ENCODE peak calls at places on chromosomes 2 and 18, in nine cellular contexts. C, B, I, N, U, O, L, F and Y are unnamed samples.

GRCh38 chr2:217617496-217618085 is 385.2 kb downstream of the TNS1 start:
- DNase-seq in C (no peak), B (no peak), I (no peak), N (peak), U (no peak), O (no peak), L (no peak), F (no peak), Y (no peak)

GRCh38 chr2:214730248-214730647 is 79.2 kb downstream of the BARD1 start:
- DNase-seq in C (no peak), B (no peak), I (no peak), N (no peak), U (no peak), O (no peak), L (no peak), F (no peak), Y (no peak)

GRCh38 chr2:151029406-151030157 is 232.1 kb downstream of the RBM43 start:
- DNase-seq in C (no peak), B (no peak), I (peak), N (no peak), U (no peak), O (no peak), L (no peak), F (peak), Y (no peak)

GRCh38 chr2:1628893-1629292 is 115.4 kb downstream of the PXDN start:
- DNase-seq in C (no peak), B (no peak), I (no peak), N (no peak), U (peak), O (no peak), L (no peak), F (no peak), Y (no peak)

GRCh38 chr2:42045956-42046748 is 1.7 kb upstream of the PKDCC start:
- DNase-seq in C (no peak), B (no peak), I (no peak), N (peak), U (no peak), O (no peak), L (no peak), F (no peak), Y (no peak)

GRCh38 chr2:123644053-123644452 is 381.0 kb upstream of the CNTNAP5 start:
- DNase-seq in C (no peak), B (no peak), I (no peak), N (no peak), U (no peak), O (no peak), L (no peak), F (no peak), Y (no peak)

GRCh38 chr2:123993728-123994323 is 31.3 kb upstream of the CNTNAP5 start:
- DNase-seq in C (no peak), B (peak), I (peak), N (peak), U (peak), O (no peak), L (no peak), F (peak), Y (no peak)

GRCh38 chr2:7517122-7517487 is 599.9 kb downstream of the RNF144A start:
- DNase-seq in C (no peak), B (no peak), I (no peak), N (no peak), U (no peak), O (no peak), L (no peak), F (no peak), Y (no peak)

GRCh38 chr18:37536646-37537045 is 29.0 kb downstream of the CELF4 start:
- DNase-seq in C (no peak), B (no peak), I (no peak), N (no peak), U (no peak), O (no peak), L (peak), F (no peak), Y (no peak)

GRCh38 chr2:149394864-149395263 is 64.5 kb downstream of the LYPD6 start:
- DNase-seq in C (no peak), B (no peak), I (peak), N (no peak), U (no peak), O (no peak), L (no peak), F (no peak), Y (no peak)

GRCh38 chr2:1593371-1594205 is 150.7 kb downstream of the PXDN start:
- DNase-seq in C (peak), B (no peak), I (peak), N (peak), U (no peak), O (no peak), L (no peak), F (peak), Y (no peak)

GRCh38 chr18:10386956-10387355 is 67.5 kb upstream of the APCDD1 start:
- DNase-seq in C (no peak), B (no peak), I (no peak), N (no peak), U (no peak), O (no peak), L (no peak), F (no peak), Y (no peak)

GRCh38 chr2:145652992-145653545 is 1133.2 kb upstream of the ZEB2 start:
- DNase-seq in C (no peak), B (no peak), I (peak), N (no peak), U (no peak), O (no peak), L (no peak), F (peak), Y (no peak)

GRCh38 chr2:208265807-208266640 is at the start of gene PIKFYVE:
- DNase-seq in C (peak), B (peak), I (peak), N (peak), U (peak), O (peak), L (peak), F (peak), Y (peak)

GRCh38 chr2:130347220-130347925 is 4.7 kb downstream of the IMP4 start:
- DNase-seq in C (no peak), B (peak), I (no peak), N (no peak), U (no peak), O (no peak), L (no peak), F (no peak), Y (no peak)

GRCh38 chr2:101793277-101793969 is 95.9 kb downstream of the MAP4K4 start:
- DNase-seq in C (no peak), B (no peak), I (no peak), N (peak), U (no peak), O (no peak), L (no peak), F (no peak), Y (no peak)

GRCh38 chr2:9174771-9175441 is 31.7 kb upstream of the ASAP2 start:
- DNase-seq in C (peak), B (peak), I (peak), N (no peak), U (no peak), O (no peak), L (no peak), F (peak), Y (no peak)

GRCh38 chr2:123953848-123954247 is 71.2 kb upstream of the CNTNAP5 start:
- DNase-seq in C (no peak), B (no peak), I (peak), N (no peak), U (no peak), O (no peak), L (no peak), F (peak), Y (no peak)

GRCh38 chr2:142989276-142990204 is 112.1 kb downstream of the KYNU start:
- DNase-seq in C (peak), B (peak), I (peak), N (peak), U (no peak), O (no peak), L (no peak), F (peak), Y (no peak)

GRCh38 chr2:65377556-65378307 is 54.7 kb downstream of the SPRED2 start:
- DNase-seq in C (peak), B (no peak), I (peak), N (no peak), U (peak), O (no peak), L (no peak), F (peak), Y (no peak)

GRCh38 chr2:96751800-96752199 is 8.9 kb upstream of the CNNM4 start:
- DNase-seq in C (no peak), B (no peak), I (no peak), N (no peak), U (no peak), O (no peak), L (no peak), F (no peak), Y (no peak)

GRCh38 chr2:105417789-105418475 is 19.1 kb upstream of the FHL2 start:
- DNase-seq in C (peak), B (no peak), I (peak), N (no peak), U (no peak), O (no peak), L (no peak), F (peak), Y (no peak)

GRCh38 chr2:161991991-161992390 is 82.0 kb downstream of the DPP4 start:
- DNase-seq in C (no peak), B (no peak), I (no peak), N (no peak), U (no peak), O (no peak), L (no peak), F (no peak), Y (no peak)

GRCh38 chr18:49061906-49062831 is 111.4 kb upstream of the SMAD7 start:
- DNase-seq in C (no peak), B (no peak), I (no peak), N (no peak), U (no peak), O (no peak), L (no peak), F (no peak), Y (no peak)

GRCh38 chr2:24702800-24703199 is 90.4 kb downstream of the PTRHD1 start:
- DNase-seq in C (peak), B (no peak), I (peak), N (no peak), U (no peak), O (no peak), L (no peak), F (peak), Y (no peak)

GRCh38 chr2:170425291-170425751 is 247.4 kb downstream of the MYO3B start:
- DNase-seq in C (no peak), B (no peak), I (peak), N (no peak), U (no peak), O (no peak), L (no peak), F (peak), Y (no peak)

GRCh38 chr18:55585586-55586521 is 2.1 kb downstream of the TCF4 start:
- DNase-seq in C (no peak), B (peak), I (peak), N (peak), U (no peak), O (no peak), L (peak), F (no peak), Y (no peak)

GRCh38 chr18:78979058-78979680 is 449 bp upstream of the SALL3 start:
- DNase-seq in C (no peak), B (no peak), I (no peak), N (peak), U (no peak), O (no peak), L (no peak), F (no peak), Y (no peak)